ENCODE peak calls at places on chromosomes 11 and 22, in ten cellular contexts. One of them, this sample, is unnamed.

GRCh38 chr22:32764330-32765116 is 37.0 kb upstream of the TIMP3 start:
- DNase-seq in iPS DF 6.9: no peak
- DNase-seq in epithelial cell of prostate: peak
- DNase-seq in GF-D8: no peak
- DNase-seq in M059J: peak
- DNase-seq in SK-N-DZ: no peak
- DNase-seq in T-cell: no peak
- DNase-seq in hepatocyte: peak
- DNase-seq in T-helper 1 cell: no peak
- DNase-seq in GM10248: no peak
- DNase-seq in this sample: no peak

GRCh38 chr11:124481365-124482323 is 36.1 kb upstream of the OR8B8 start:
- DNase-seq in iPS DF 6.9: peak
- DNase-seq in epithelial cell of prostate: no peak
- DNase-seq in GF-D8: peak
- DNase-seq in M059J: peak
- DNase-seq in SK-N-DZ: no peak
- DNase-seq in T-cell: no peak
- DNase-seq in hepatocyte: peak
- DNase-seq in T-helper 1 cell: no peak
- DNase-seq in GM10248: peak
- DNase-seq in this sample: peak

GRCh38 chr11:46528445-46529085 is 65.3 kb downstream of the AMBRA1 start:
- DNase-seq in iPS DF 6.9: no peak
- DNase-seq in epithelial cell of prostate: no peak
- DNase-seq in GF-D8: no peak
- DNase-seq in M059J: no peak
- DNase-seq in SK-N-DZ: no peak
- DNase-seq in T-cell: no peak
- DNase-seq in hepatocyte: no peak
- DNase-seq in T-helper 1 cell: no peak
- DNase-seq in GM10248: no peak
- DNase-seq in this sample: no peak

GRCh38 chr11:78033040-78033439 is 10.0 kb upstream of the KCTD14 start:
- DNase-seq in iPS DF 6.9: no peak
- DNase-seq in epithelial cell of prostate: no peak
- DNase-seq in GF-D8: no peak
- DNase-seq in M059J: no peak
- DNase-seq in SK-N-DZ: no peak
- DNase-seq in T-cell: no peak
- DNase-seq in hepatocyte: no peak
- DNase-seq in T-helper 1 cell: no peak
- DNase-seq in GM10248: no peak
- DNase-seq in this sample: no peak

GRCh38 chr11:8059571-8060011 is 21.4 kb upstream of the TUB start:
- DNase-seq in iPS DF 6.9: no peak
- DNase-seq in epithelial cell of prostate: no peak
- DNase-seq in GF-D8: no peak
- DNase-seq in M059J: no peak
- DNase-seq in SK-N-DZ: no peak
- DNase-seq in T-cell: no peak
- DNase-seq in hepatocyte: no peak
- DNase-seq in T-helper 1 cell: no peak
- DNase-seq in GM10248: no peak
- DNase-seq in this sample: no peak

GRCh38 chr11:115607621-115608191 is 103.5 kb upstream of the CADM1 start:
- DNase-seq in iPS DF 6.9: no peak
- DNase-seq in epithelial cell of prostate: no peak
- DNase-seq in GF-D8: no peak
- DNase-seq in M059J: peak
- DNase-seq in SK-N-DZ: peak
- DNase-seq in T-cell: no peak
- DNase-seq in hepatocyte: no peak
- DNase-seq in T-helper 1 cell: no peak
- DNase-seq in GM10248: no peak
- DNase-seq in this sample: no peak

GRCh38 chr11:129694966-129695365 is 120.7 kb upstream of the TMEM45B start:
- DNase-seq in iPS DF 6.9: no peak
- DNase-seq in epithelial cell of prostate: no peak
- DNase-seq in GF-D8: no peak
- DNase-seq in M059J: peak
- DNase-seq in SK-N-DZ: no peak
- DNase-seq in T-cell: no peak
- DNase-seq in hepatocyte: no peak
- DNase-seq in T-helper 1 cell: no peak
- DNase-seq in GM10248: no peak
- DNase-seq in this sample: no peak

GRCh38 chr22:30902496-30903357 is 65.8 kb downstream of the MORC2 start:
- DNase-seq in iPS DF 6.9: no peak
- DNase-seq in epithelial cell of prostate: no peak
- DNase-seq in GF-D8: no peak
- DNase-seq in M059J: no peak
- DNase-seq in SK-N-DZ: no peak
- DNase-seq in T-cell: no peak
- DNase-seq in hepatocyte: no peak
- DNase-seq in T-helper 1 cell: no peak
- DNase-seq in GM10248: peak
- DNase-seq in this sample: no peak

GRCh38 chr11:2268911-2269600 is 1.3 kb downstream of the ASCL2 start:
- DNase-seq in iPS DF 6.9: no peak
- DNase-seq in epithelial cell of prostate: peak
- DNase-seq in GF-D8: peak
- DNase-seq in M059J: no peak
- DNase-seq in SK-N-DZ: no peak
- DNase-seq in T-cell: peak
- DNase-seq in hepatocyte: peak
- DNase-seq in T-helper 1 cell: no peak
- DNase-seq in GM10248: peak
- DNase-seq in this sample: no peak

GRCh38 chr11:119757378-119757777 is 28.4 kb upstream of the NECTIN1 start:
- DNase-seq in iPS DF 6.9: no peak
- DNase-seq in epithelial cell of prostate: no peak
- DNase-seq in GF-D8: no peak
- DNase-seq in M059J: no peak
- DNase-seq in SK-N-DZ: no peak
- DNase-seq in T-cell: no peak
- DNase-seq in hepatocyte: no peak
- DNase-seq in T-helper 1 cell: no peak
- DNase-seq in GM10248: no peak
- DNase-seq in this sample: no peak

GRCh38 chr22:42189761-42190160 is 59.2 kb upstream of the CYP2D6 start:
- DNase-seq in iPS DF 6.9: no peak
- DNase-seq in epithelial cell of prostate: no peak
- DNase-seq in GF-D8: no peak
- DNase-seq in M059J: no peak
- DNase-seq in SK-N-DZ: no peak
- DNase-seq in T-cell: no peak
- DNase-seq in hepatocyte: no peak
- DNase-seq in T-helper 1 cell: no peak
- DNase-seq in GM10248: no peak
- DNase-seq in this sample: no peak

GRCh38 chr22:46086577-46087335 is 63.6 kb upstream of the PPARA start:
- DNase-seq in iPS DF 6.9: no peak
- DNase-seq in epithelial cell of prostate: no peak
- DNase-seq in GF-D8: no peak
- DNase-seq in M059J: peak
- DNase-seq in SK-N-DZ: peak
- DNase-seq in T-cell: no peak
- DNase-seq in hepatocyte: no peak
- DNase-seq in T-helper 1 cell: no peak
- DNase-seq in GM10248: no peak
- DNase-seq in this sample: no peak

GRCh38 chr11:119806064-119806915 is 77.3 kb upstream of the NECTIN1 start:
- DNase-seq in iPS DF 6.9: no peak
- DNase-seq in epithelial cell of prostate: no peak
- DNase-seq in GF-D8: no peak
- DNase-seq in M059J: no peak
- DNase-seq in SK-N-DZ: no peak
- DNase-seq in T-cell: no peak
- DNase-seq in hepatocyte: no peak
- DNase-seq in T-helper 1 cell: no peak
- DNase-seq in GM10248: no peak
- DNase-seq in this sample: no peak

GRCh38 chr22:37970864-37971263 is 13.5 kb downstream of the SOX10 start:
- DNase-seq in iPS DF 6.9: no peak
- DNase-seq in epithelial cell of prostate: no peak
- DNase-seq in GF-D8: no peak
- DNase-seq in M059J: no peak
- DNase-seq in SK-N-DZ: no peak
- DNase-seq in T-cell: no peak
- DNase-seq in hepatocyte: no peak
- DNase-seq in T-helper 1 cell: no peak
- DNase-seq in GM10248: no peak
- DNase-seq in this sample: no peak

GRCh38 chr11:67668191-67668551 is 6.3 kb downstream of the ALDH3B2 start:
- DNase-seq in iPS DF 6.9: no peak
- DNase-seq in epithelial cell of prostate: no peak
- DNase-seq in GF-D8: no peak
- DNase-seq in M059J: no peak
- DNase-seq in SK-N-DZ: no peak
- DNase-seq in T-cell: no peak
- DNase-seq in hepatocyte: no peak
- DNase-seq in T-helper 1 cell: no peak
- DNase-seq in GM10248: no peak
- DNase-seq in this sample: no peak

GRCh38 chr11:72686639-72687215 is 12.5 kb upstream of the PDE2A start:
- DNase-seq in iPS DF 6.9: no peak
- DNase-seq in epithelial cell of prostate: no peak
- DNase-seq in GF-D8: no peak
- DNase-seq in M059J: no peak
- DNase-seq in SK-N-DZ: no peak
- DNase-seq in T-cell: no peak
- DNase-seq in hepatocyte: no peak
- DNase-seq in T-helper 1 cell: no peak
- DNase-seq in GM10248: no peak
- DNase-seq in this sample: no peak

GRCh38 chr22:43841742-43842141 is 20.6 kb downstream of the SULT4A1 start:
- DNase-seq in iPS DF 6.9: no peak
- DNase-seq in epithelial cell of prostate: no peak
- DNase-seq in GF-D8: no peak
- DNase-seq in M059J: no peak
- DNase-seq in SK-N-DZ: no peak
- DNase-seq in T-cell: no peak
- DNase-seq in hepatocyte: no peak
- DNase-seq in T-helper 1 cell: no peak
- DNase-seq in GM10248: no peak
- DNase-seq in this sample: no peak

GRCh38 chr11:112632866-112633505 is 328.2 kb upstream of the NCAM1 start:
- DNase-seq in iPS DF 6.9: no peak
- DNase-seq in epithelial cell of prostate: no peak
- DNase-seq in GF-D8: no peak
- DNase-seq in M059J: no peak
- DNase-seq in SK-N-DZ: no peak
- DNase-seq in T-cell: no peak
- DNase-seq in hepatocyte: no peak
- DNase-seq in T-helper 1 cell: no peak
- DNase-seq in GM10248: no peak
- DNase-seq in this sample: no peak

GRCh38 chr11:6736495-6737121 is 35.2 kb downstream of the OR2AG2 start:
- DNase-seq in iPS DF 6.9: no peak
- DNase-seq in epithelial cell of prostate: no peak
- DNase-seq in GF-D8: no peak
- DNase-seq in M059J: peak
- DNase-seq in SK-N-DZ: no peak
- DNase-seq in T-cell: no peak
- DNase-seq in hepatocyte: no peak
- DNase-seq in T-helper 1 cell: no peak
- DNase-seq in GM10248: no peak
- DNase-seq in this sample: no peak

GRCh38 chr11:72037554-72038311 is 39.0 kb downstream of the IL18BP start:
- DNase-seq in iPS DF 6.9: no peak
- DNase-seq in epithelial cell of prostate: no peak
- DNase-seq in GF-D8: no peak
- DNase-seq in M059J: no peak
- DNase-seq in SK-N-DZ: no peak
- DNase-seq in T-cell: no peak
- DNase-seq in hepatocyte: no peak
- DNase-seq in T-helper 1 cell: no peak
- DNase-seq in GM10248: no peak
- DNase-seq in this sample: no peak

GRCh38 chr11:113082501-113082900 is 121.3 kb downstream of the NCAM1 start:
- DNase-seq in iPS DF 6.9: no peak
- DNase-seq in epithelial cell of prostate: no peak
- DNase-seq in GF-D8: no peak
- DNase-seq in M059J: no peak
- DNase-seq in SK-N-DZ: no peak
- DNase-seq in T-cell: no peak
- DNase-seq in hepatocyte: no peak
- DNase-seq in T-helper 1 cell: no peak
- DNase-seq in GM10248: no peak
- DNase-seq in this sample: no peak

GRCh38 chr22:17773606-17774205 is 563 bp downstream of the BID start:
- DNase-seq in iPS DF 6.9: no peak
- DNase-seq in epithelial cell of prostate: no peak
- DNase-seq in GF-D8: peak
- DNase-seq in M059J: peak
- DNase-seq in SK-N-DZ: peak
- DNase-seq in T-cell: peak
- DNase-seq in hepatocyte: peak
- DNase-seq in T-helper 1 cell: peak
- DNase-seq in GM10248: peak
- DNase-seq in this sample: no peak

GRCh38 chr22:31652911-31653684 is 8.9 kb downstream of the PISD start:
- DNase-seq in iPS DF 6.9: no peak
- DNase-seq in epithelial cell of prostate: no peak
- DNase-seq in GF-D8: no peak
- DNase-seq in M059J: no peak
- DNase-seq in SK-N-DZ: no peak
- DNase-seq in T-cell: no peak
- DNase-seq in hepatocyte: peak
- DNase-seq in T-helper 1 cell: no peak
- DNase-seq in GM10248: no peak
- DNase-seq in this sample: no peak

GRCh38 chr11:132844956-132845355 is 687.3 kb downstream of the OPCML start:
- DNase-seq in iPS DF 6.9: no peak
- DNase-seq in epithelial cell of prostate: no peak
- DNase-seq in GF-D8: no peak
- DNase-seq in M059J: peak
- DNase-seq in SK-N-DZ: no peak
- DNase-seq in T-cell: no peak
- DNase-seq in hepatocyte: peak
- DNase-seq in T-helper 1 cell: no peak
- DNase-seq in GM10248: no peak
- DNase-seq in this sample: no peak

GRCh38 chr22:29298641-29299040 is 7.8 kb upstream of the GAS2L1 start:
- DNase-seq in iPS DF 6.9: no peak
- DNase-seq in epithelial cell of prostate: no peak
- DNase-seq in GF-D8: no peak
- DNase-seq in M059J: no peak
- DNase-seq in SK-N-DZ: no peak
- DNase-seq in T-cell: no peak
- DNase-seq in hepatocyte: no peak
- DNase-seq in T-helper 1 cell: no peak
- DNase-seq in GM10248: no peak
- DNase-seq in this sample: no peak

GRCh38 chr11:96942855-96943254 is 553.0 kb downstream of the JRKL start:
- DNase-seq in iPS DF 6.9: no peak
- DNase-seq in epithelial cell of prostate: no peak
- DNase-seq in GF-D8: no peak
- DNase-seq in M059J: no peak
- DNase-seq in SK-N-DZ: no peak
- DNase-seq in T-cell: no peak
- DNase-seq in hepatocyte: no peak
- DNase-seq in T-helper 1 cell: no peak
- DNase-seq in GM10248: no peak
- DNase-seq in this sample: no peak

GRCh38 chr11:36280531-36280930 is 8.7 kb downstream of the COMMD9 start:
- DNase-seq in iPS DF 6.9: no peak
- DNase-seq in epithelial cell of prostate: no peak
- DNase-seq in GF-D8: no peak
- DNase-seq in M059J: no peak
- DNase-seq in SK-N-DZ: no peak
- DNase-seq in T-cell: no peak
- DNase-seq in hepatocyte: no peak
- DNase-seq in T-helper 1 cell: no peak
- DNase-seq in GM10248: no peak
- DNase-seq in this sample: no peak

GRCh38 chr11:45266693-45267451 is 19.3 kb downstream of the SYT13 start:
- DNase-seq in iPS DF 6.9: peak
- DNase-seq in epithelial cell of prostate: no peak
- DNase-seq in GF-D8: no peak
- DNase-seq in M059J: no peak
- DNase-seq in SK-N-DZ: no peak
- DNase-seq in T-cell: no peak
- DNase-seq in hepatocyte: peak
- DNase-seq in T-helper 1 cell: no peak
- DNase-seq in GM10248: no peak
- DNase-seq in this sample: no peak